ENCODE peak calls at places on chromosomes 4 and X, in six cellular contexts. One of them, this sample, is unnamed.

GRCh38 chr4:24262616-24263015 is 321.7 kb downstream of the DHX15 start:
- DNase-seq in pulmonary artery endothelial cell: no peak
- DNase-seq in left ventricle myocardium inferior: no peak
- DNase-seq in HS-5: no peak
- DNase-seq in foreskin fibroblast: no peak
- DNase-seq in endothelial cell: no peak
- DNase-seq in this sample: no peak

GRCh38 chr4:19971829-19972228 is 279.9 kb upstream of the SLIT2 start:
- DNase-seq in pulmonary artery endothelial cell: no peak
- DNase-seq in HS-5: no peak
- DNase-seq in left ventricle myocardium inferior: no peak
- DNase-seq in endothelial cell: no peak
- DNase-seq in foreskin fibroblast: peak; percentile 31
- DNase-seq in this sample: no peak

GRCh38 chr4:36269116-36269515 is 12.3 kb upstream of the DTHD1 start:
- DNase-seq in foreskin fibroblast: no peak
- DNase-seq in endothelial cell: peak; percentile 6
- DNase-seq in left ventricle myocardium inferior: no peak
- DNase-seq in pulmonary artery endothelial cell: no peak
- DNase-seq in HS-5: no peak
- DNase-seq in this sample: no peak

GRCh38 chrX:12753366-12753765 is 37.8 kb upstream of the PRPS2 start:
- DNase-seq in endothelial cell: no peak
- DNase-seq in pulmonary artery endothelial cell: no peak
- DNase-seq in HS-5: no peak
- DNase-seq in left ventricle myocardium inferior: no peak
- DNase-seq in foreskin fibroblast: no peak
- DNase-seq in this sample: no peak

GRCh38 chrX:30865020-30865419 is 24.0 kb downstream of the TAB3 start:
- DNase-seq in pulmonary artery endothelial cell: no peak
- DNase-seq in HS-5: no peak
- DNase-seq in endothelial cell: no peak
- DNase-seq in foreskin fibroblast: peak; percentile 2
- DNase-seq in left ventricle myocardium inferior: no peak
- DNase-seq in this sample: no peak

GRCh38 chr4:11149612-11150259 is 279.0 kb downstream of the HS3ST1 start:
- DNase-seq in left ventricle myocardium inferior: no peak
- DNase-seq in pulmonary artery endothelial cell: no peak
- DNase-seq in foreskin fibroblast: no peak
- DNase-seq in endothelial cell: no peak
- DNase-seq in HS-5: no peak
- DNase-seq in this sample: no peak

GRCh38 chr4:89137695-89138094 is 26.4 kb downstream of the TIGD2 start:
- DNase-seq in endothelial cell: no peak
- DNase-seq in left ventricle myocardium inferior: no peak
- DNase-seq in pulmonary artery endothelial cell: no peak
- DNase-seq in HS-5: no peak
- DNase-seq in foreskin fibroblast: no peak
- DNase-seq in this sample: no peak

GRCh38 chrX:107449490-107450175 is at the start of gene FRMPD3:
- DNase-seq in foreskin fibroblast: peak; percentile 30
- DNase-seq in endothelial cell: no peak
- DNase-seq in pulmonary artery endothelial cell: no peak
- DNase-seq in HS-5: no peak
- DNase-seq in left ventricle myocardium inferior: no peak
- DNase-seq in this sample: no peak

GRCh38 chr4:4217123-4217522 is 9.6 kb downstream of the OTOP1 start:
- DNase-seq in left ventricle myocardium inferior: no peak
- DNase-seq in endothelial cell: no peak
- DNase-seq in foreskin fibroblast: no peak
- DNase-seq in HS-5: no peak
- DNase-seq in pulmonary artery endothelial cell: no peak
- DNase-seq in this sample: no peak

GRCh38 chr4:183398298-183399129 is 45.9 kb upstream of the CDKN2AIP start:
- DNase-seq in pulmonary artery endothelial cell: peak; percentile 33
- DNase-seq in endothelial cell: peak; percentile 75
- DNase-seq in foreskin fibroblast: peak; percentile 94
- DNase-seq in HS-5: peak; percentile 8
- DNase-seq in left ventricle myocardium inferior: peak; percentile 72
- DNase-seq in this sample: no peak

GRCh38 chr4:184952522-184952921 is 65.8 kb upstream of the HELT start:
- DNase-seq in foreskin fibroblast: no peak
- DNase-seq in left ventricle myocardium inferior: no peak
- DNase-seq in pulmonary artery endothelial cell: no peak
- DNase-seq in HS-5: no peak
- DNase-seq in endothelial cell: no peak
- DNase-seq in this sample: no peak

GRCh38 chrX:20488473-20488872 is 221.8 kb upstream of the RPS6KA3 start:
- DNase-seq in left ventricle myocardium inferior: no peak
- DNase-seq in pulmonary artery endothelial cell: no peak
- DNase-seq in HS-5: no peak
- DNase-seq in endothelial cell: no peak
- DNase-seq in foreskin fibroblast: no peak
- DNase-seq in this sample: no peak

GRCh38 chrX:149638860-149639259 is 7.3 kb upstream of the TMEM185A start:
- DNase-seq in pulmonary artery endothelial cell: no peak
- DNase-seq in HS-5: peak; percentile 11
- DNase-seq in foreskin fibroblast: no peak
- DNase-seq in endothelial cell: no peak
- DNase-seq in left ventricle myocardium inferior: no peak
- DNase-seq in this sample: no peak

GRCh38 chr4:108058685-108059440 is 69.2 kb downstream of the HADH start:
- DNase-seq in endothelial cell: no peak
- DNase-seq in left ventricle myocardium inferior: no peak
- DNase-seq in pulmonary artery endothelial cell: no peak
- DNase-seq in HS-5: peak; percentile 56
- DNase-seq in foreskin fibroblast: peak; percentile 90
- DNase-seq in this sample: peak; percentile 7

GRCh38 chr4:145954924-145955339 is 16.3 kb upstream of the ZNF827 start:
- DNase-seq in left ventricle myocardium inferior: no peak
- DNase-seq in pulmonary artery endothelial cell: peak; percentile 57
- DNase-seq in HS-5: peak; percentile 96
- DNase-seq in foreskin fibroblast: peak; percentile 88
- DNase-seq in endothelial cell: no peak
- DNase-seq in this sample: peak; percentile 99

GRCh38 chr4:56321246-56321645 is 66.0 kb downstream of the AASDH start:
- DNase-seq in pulmonary artery endothelial cell: no peak
- DNase-seq in endothelial cell: no peak
- DNase-seq in left ventricle myocardium inferior: no peak
- DNase-seq in HS-5: no peak
- DNase-seq in foreskin fibroblast: peak; percentile 7
- DNase-seq in this sample: no peak

GRCh38 chr4:41853973-41854372 is 81.3 kb upstream of the TMEM33 start:
- DNase-seq in left ventricle myocardium inferior: no peak
- DNase-seq in endothelial cell: no peak
- DNase-seq in foreskin fibroblast: no peak
- DNase-seq in HS-5: no peak
- DNase-seq in pulmonary artery endothelial cell: no peak
- DNase-seq in this sample: no peak

GRCh38 chr4:94262163-94263016 is 54.7 kb downstream of the SMARCAD1 start:
- DNase-seq in left ventricle myocardium inferior: no peak
- DNase-seq in foreskin fibroblast: no peak
- DNase-seq in pulmonary artery endothelial cell: no peak
- DNase-seq in HS-5: no peak
- DNase-seq in endothelial cell: no peak
- DNase-seq in this sample: peak; percentile 15

GRCh38 chr4:141853091-141853734 is 216.8 kb downstream of the IL15 start:
- DNase-seq in left ventricle myocardium inferior: no peak
- DNase-seq in pulmonary artery endothelial cell: no peak
- DNase-seq in endothelial cell: no peak
- DNase-seq in HS-5: no peak
- DNase-seq in foreskin fibroblast: peak; percentile 25
- DNase-seq in this sample: peak; percentile 35

GRCh38 chr4:44760142-44760898 is 34.0 kb upstream of the GNPDA2 start:
- DNase-seq in left ventricle myocardium inferior: no peak
- DNase-seq in HS-5: peak; percentile 35
- DNase-seq in pulmonary artery endothelial cell: no peak
- DNase-seq in endothelial cell: peak; percentile 15
- DNase-seq in foreskin fibroblast: peak; percentile 33
- DNase-seq in this sample: no peak

GRCh38 chr4:91812319-91812718 is 491.4 kb upstream of the GRID2 start:
- DNase-seq in HS-5: no peak
- DNase-seq in endothelial cell: no peak
- DNase-seq in foreskin fibroblast: no peak
- DNase-seq in pulmonary artery endothelial cell: no peak
- DNase-seq in left ventricle myocardium inferior: no peak
- DNase-seq in this sample: no peak

GRCh38 chrX:94932278-94932965 is 1258.4 kb downstream of the FAM133A start:
- DNase-seq in HS-5: no peak
- DNase-seq in pulmonary artery endothelial cell: no peak
- DNase-seq in left ventricle myocardium inferior: no peak
- DNase-seq in foreskin fibroblast: no peak
- DNase-seq in endothelial cell: no peak
- DNase-seq in this sample: no peak

GRCh38 chr4:26136615-26137014 is 184.2 kb upstream of the RBPJ start:
- DNase-seq in HS-5: no peak
- DNase-seq in foreskin fibroblast: no peak
- DNase-seq in pulmonary artery endothelial cell: no peak
- DNase-seq in endothelial cell: no peak
- DNase-seq in left ventricle myocardium inferior: no peak
- DNase-seq in this sample: no peak

GRCh38 chrX:10326578-10326977 is 169.8 kb downstream of the CLCN4 start:
- DNase-seq in left ventricle myocardium inferior: no peak
- DNase-seq in HS-5: no peak
- DNase-seq in endothelial cell: no peak
- DNase-seq in foreskin fibroblast: peak; percentile 66
- DNase-seq in pulmonary artery endothelial cell: no peak
- DNase-seq in this sample: no peak

GRCh38 chrX:6223516-6223915 is 5.2 kb downstream of the NLGN4X start:
- DNase-seq in pulmonary artery endothelial cell: no peak
- DNase-seq in HS-5: no peak
- DNase-seq in foreskin fibroblast: no peak
- DNase-seq in endothelial cell: no peak
- DNase-seq in left ventricle myocardium inferior: no peak
- DNase-seq in this sample: no peak

GRCh38 chr4:2074588-2074987 is 15.5 kb downstream of the NAT8L start:
- DNase-seq in pulmonary artery endothelial cell: no peak
- DNase-seq in left ventricle myocardium inferior: no peak
- DNase-seq in HS-5: no peak
- DNase-seq in foreskin fibroblast: no peak
- DNase-seq in endothelial cell: peak; percentile 1
- DNase-seq in this sample: no peak

GRCh38 chr4:157898836-157899605 is 273.8 kb downstream of the GASK1B start:
- DNase-seq in endothelial cell: no peak
- DNase-seq in left ventricle myocardium inferior: no peak
- DNase-seq in foreskin fibroblast: peak; percentile 15
- DNase-seq in HS-5: no peak
- DNase-seq in pulmonary artery endothelial cell: no peak
- DNase-seq in this sample: no peak

GRCh38 chr4:18318682-18319410 is 297.3 kb upstream of the LCORL start:
- DNase-seq in pulmonary artery endothelial cell: peak; percentile 86
- DNase-seq in foreskin fibroblast: no peak
- DNase-seq in HS-5: no peak
- DNase-seq in endothelial cell: no peak
- DNase-seq in left ventricle myocardium inferior: peak; percentile 16
- DNase-seq in this sample: no peak

GRCh38 chr4:64174247-64174882 is 234.9 kb downstream of the TECRL start:
- DNase-seq in HS-5: no peak
- DNase-seq in left ventricle myocardium inferior: no peak
- DNase-seq in foreskin fibroblast: no peak
- DNase-seq in pulmonary artery endothelial cell: no peak
- DNase-seq in endothelial cell: no peak
- DNase-seq in this sample: no peak

GRCh38 chrX:68498508-68499379 is at the start of gene YIPF6:
- DNase-seq in endothelial cell: peak; percentile 63
- DNase-seq in HS-5: no peak
- DNase-seq in pulmonary artery endothelial cell: peak; percentile 33
- DNase-seq in left ventricle myocardium inferior: peak; percentile 76
- DNase-seq in foreskin fibroblast: peak; percentile 86
- DNase-seq in this sample: no peak

GRCh38 chrX:147180886-147181285 is 366.3 kb upstream of the CXorf51A start:
- DNase-seq in endothelial cell: no peak
- DNase-seq in left ventricle myocardium inferior: no peak
- DNase-seq in foreskin fibroblast: no peak
- DNase-seq in HS-5: no peak
- DNase-seq in pulmonary artery endothelial cell: no peak
- DNase-seq in this sample: no peak

GRCh38 chrX:10677490-10677889 is 57.1 kb upstream of the MID1 start:
- DNase-seq in pulmonary artery endothelial cell: no peak
- DNase-seq in HS-5: no peak
- DNase-seq in left ventricle myocardium inferior: no peak
- DNase-seq in foreskin fibroblast: peak; percentile 46
- DNase-seq in endothelial cell: no peak
- DNase-seq in this sample: no peak

GRCh38 chr4:77217526-77217925 is 60.5 kb downstream of the CCNG2 start:
- DNase-seq in foreskin fibroblast: no peak
- DNase-seq in pulmonary artery endothelial cell: no peak
- DNase-seq in HS-5: no peak
- DNase-seq in left ventricle myocardium inferior: no peak
- DNase-seq in endothelial cell: no peak
- DNase-seq in this sample: no peak

GRCh38 chr4:73964862-73965611 is 16.8 kb downstream of the PF4 start:
- DNase-seq in pulmonary artery endothelial cell: no peak
- DNase-seq in HS-5: no peak
- DNase-seq in left ventricle myocardium inferior: no peak
- DNase-seq in foreskin fibroblast: no peak
- DNase-seq in endothelial cell: peak; percentile 41
- DNase-seq in this sample: no peak

GRCh38 chr4:82903737-82904136 is 3.2 kb downstream of the THAP9 start:
- DNase-seq in endothelial cell: no peak
- DNase-seq in pulmonary artery endothelial cell: no peak
- DNase-seq in left ventricle myocardium inferior: no peak
- DNase-seq in foreskin fibroblast: no peak
- DNase-seq in HS-5: no peak
- DNase-seq in this sample: no peak

GRCh38 chrX:97238632-97239031 is 354.9 kb downstream of the RPA4 start:
- DNase-seq in pulmonary artery endothelial cell: peak; percentile 47
- DNase-seq in endothelial cell: no peak
- DNase-seq in foreskin fibroblast: peak; percentile 14
- DNase-seq in left ventricle myocardium inferior: no peak
- DNase-seq in HS-5: no peak
- DNase-seq in this sample: peak; percentile 13

GRCh38 chr4:85005865-85006377 is 39.4 kb upstream of the WDFY3 start:
- DNase-seq in left ventricle myocardium inferior: no peak
- DNase-seq in HS-5: peak; percentile 53
- DNase-seq in foreskin fibroblast: peak; percentile 94
- DNase-seq in pulmonary artery endothelial cell: peak; percentile 24
- DNase-seq in endothelial cell: no peak
- DNase-seq in this sample: peak; percentile 4

GRCh38 chr4:13917010-13917409 is 289.5 kb upstream of the BOD1L1 start:
- DNase-seq in foreskin fibroblast: peak; percentile 78
- DNase-seq in left ventricle myocardium inferior: no peak
- DNase-seq in endothelial cell: no peak
- DNase-seq in HS-5: no peak
- DNase-seq in pulmonary artery endothelial cell: no peak
- DNase-seq in this sample: no peak